ENCODE peak calls at places on chromosomes 5 and 9, in five cellular contexts. G is iPS DF 6.9, W is fibroblast of lung, I is GM23248, Z is heart left ventricle. C is an unnamed sample.

GRCh38 chr5:8840237-8840636 is 705.6 kb downstream of the SEMA5A start:
- DNase-seq in Z (no peak), G (no peak), I (no peak), W (no peak), C (no peak)

GRCh38 chr9:12819436-12820185 is 44.8 kb downstream of the LURAP1L start:
- DNase-seq in I (peak; percentile 34), G (peak; percentile 20), Z (no peak), W (no peak), C (peak; percentile 56)

GRCh38 chr5:137231535-137231934 is 267.6 kb downstream of the SPOCK1 start:
- DNase-seq in W (no peak), Z (no peak), G (no peak), I (peak; percentile 31), C (peak; percentile 33)

GRCh38 chr5:87268970-87269377 is 1.3 kb downstream of the RASA1 start:
- DNase-seq in I (peak; percentile 23), W (no peak), G (no peak), Z (no peak), C (no peak)

GRCh38 chr5:15575566-15576195 is 75.7 kb downstream of the FBXL7 start:
- DNase-seq in Z (no peak), G (no peak), W (peak; percentile 82), I (peak; percentile 36), C (no peak)

GRCh38 chr9:126621919-126622735 is 8.4 kb downstream of the LMX1B start:
- DNase-seq in I (no peak), G (no peak), W (no peak), Z (no peak), C (no peak)

GRCh38 chr5:51495672-51496071 is 112.4 kb downstream of the ISL1 start:
- DNase-seq in I (peak; percentile 19), G (no peak), Z (no peak), W (peak; percentile 14), C (no peak)

GRCh38 chr5:76169536-76169935 is 86.4 kb downstream of the SV2C start:
- DNase-seq in G (no peak), Z (no peak), W (no peak), I (no peak), C (no peak)

GRCh38 chr5:157351386-157352089 is 85.6 kb downstream of the CYFIP2 start:
- DNase-seq in W (no peak), Z (no peak), G (no peak), I (no peak), C (no peak)

GRCh38 chr5:71839049-71839834 is 120.2 kb downstream of the CARTPT start:
- DNase-seq in W (no peak), G (no peak), Z (no peak), I (no peak), C (no peak)

DNA sequence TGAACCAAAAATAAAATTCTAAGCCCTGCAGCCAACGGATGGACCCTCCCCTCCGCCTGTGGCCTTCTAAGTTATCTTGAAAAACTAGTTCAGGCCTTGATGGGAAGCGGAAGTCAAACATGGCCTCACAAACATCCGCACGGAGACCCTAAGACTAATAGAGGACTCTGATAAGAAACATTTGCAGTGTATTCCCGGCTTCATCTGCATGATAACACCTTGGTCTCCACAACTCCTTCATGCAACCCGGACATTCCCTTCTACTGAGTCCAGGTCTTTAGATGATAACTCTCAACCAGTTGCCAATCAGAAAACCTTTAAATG is 770 bp upstream of the DAP start:
- DNase-seq in I (no peak), W (peak; percentile 37), Z (no peak), G (no peak), C (no peak)
- H3K4me3 ChIP-seq in I (peak overlapping the region; percentile 73), W (peak overlapping the region; percentile 41), Z (peak overlapping the region; percentile 86), G (peak overlapping the region; percentile 59), C (peak overlapping the region; percentile 64)

GRCh38 chr5:1875481-1875842 is 7.3 kb downstream of the IRX4 start:
- DNase-seq in Z (no peak), W (no peak), I (no peak), G (no peak), C (no peak)
- H3K27me3 ChIP-seq in Z (peaks cover 25% of the 10 kb centered on the region), W (peaks cover 62% of the 10 kb centered on the region), I (peaks cover 65% of the 10 kb centered on the region), G (peaks cover 68% of the 10 kb centered on the region), C (peaks cover 14% of the 10 kb centered on the region)

GRCh38 chr5:43296835-43297234 is 16.4 kb downstream of the HMGCS1 start:
- DNase-seq in Z (no peak), I (no peak), G (no peak), W (no peak), C (no peak)

GRCh38 chr5:43301653-43302091 is 11.5 kb downstream of the HMGCS1 start:
- DNase-seq in W (peak; percentile 47), Z (no peak), G (no peak), I (no peak), C (no peak)

GRCh38 chr5:43298459-43298858 is 14.8 kb downstream of the HMGCS1 start:
- DNase-seq in Z (no peak), G (no peak), W (no peak), I (no peak), C (no peak)

GRCh38 chr5:43303242-43303641 is 10.0 kb downstream of the HMGCS1 start:
- DNase-seq in Z (no peak), G (no peak), W (no peak), I (no peak), C (no peak)

GRCh38 chr5:43300112-43300511 is 13.1 kb downstream of the HMGCS1 start:
- DNase-seq in W (no peak), I (no peak), Z (no peak), G (no peak), C (no peak)
- H3K36me3 ChIP-seq in W (peaks cover 7% of the 10 kb centered on the region), I (peaks cover 30% of the 10 kb centered on the region), Z (peaks cover 52% of the 10 kb centered on the region), G (peaks cover 12% of the 10 kb centered on the region), C (peaks cover 34% of the 10 kb centered on the region)

DNA sequence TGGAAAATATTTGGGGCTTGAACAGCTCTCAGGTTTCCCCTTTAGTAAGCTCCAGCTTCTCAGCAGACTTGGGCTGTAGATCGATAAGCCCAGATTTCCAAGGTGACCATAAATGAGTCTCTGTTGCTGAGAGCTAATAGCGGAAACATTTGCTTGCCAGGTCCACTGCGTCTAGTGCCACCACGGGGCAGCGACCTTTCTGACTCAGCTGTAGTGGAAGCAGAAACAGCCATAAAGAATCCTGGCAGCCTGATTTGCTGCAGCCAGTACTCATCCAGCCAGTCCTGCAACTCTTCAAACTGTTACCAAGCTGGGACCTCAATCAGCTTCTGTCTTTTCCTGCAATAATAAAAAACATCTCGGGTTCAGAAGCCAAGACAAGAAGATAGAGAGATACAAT is 241.7 kb downstream of the DOCK8 start:
- DNase-seq in G (no peak), Z (no peak), I (no peak), W (no peak), C (peak; percentile 11)
- H3K4me3 ChIP-seq in G (no peak overlapping the region), Z (no peak overlapping the region), I (no peak overlapping the region), W (no peak overlapping the region), C (no peak overlapping the region)

GRCh38 chr5:176680226-176680563 is 32.9 kb downstream of the TSPAN17 start:
- DNase-seq in G (no peak), Z (no peak), I (peak; percentile 14), W (no peak), C (no peak)

GRCh38 chr5:176677209-176677931 is 30.1 kb downstream of the TSPAN17 start:
- DNase-seq in G (no peak), I (no peak), Z (peak; percentile 64), W (no peak), C (no peak)

GRCh38 chr5:176678584-176678983 is 31.3 kb downstream of the TSPAN17 start:
- DNase-seq in I (no peak), G (no peak), Z (no peak), W (no peak), C (no peak)

GRCh38 chr5:176682016-176682531 is 34.8 kb downstream of the TSPAN17 start:
- DNase-seq in I (no peak), W (no peak), Z (no peak), G (no peak), C (no peak)

GRCh38 chr5:176679365-176680225 is 32.3 kb downstream of the TSPAN17 start:
- DNase-seq in G (no peak), W (no peak), I (peak; percentile 19), Z (no peak), C (no peak)
- H3K27me3 ChIP-seq in G (peaks cover 4% of the 10 kb centered on the region), W (peaks cover 34% of the 10 kb centered on the region), I (peaks cover 44% of the 10 kb centered on the region), Z (peaks cover 17% of the 10 kb centered on the region), C (peaks cover 24% of the 10 kb centered on the region)

DNA sequence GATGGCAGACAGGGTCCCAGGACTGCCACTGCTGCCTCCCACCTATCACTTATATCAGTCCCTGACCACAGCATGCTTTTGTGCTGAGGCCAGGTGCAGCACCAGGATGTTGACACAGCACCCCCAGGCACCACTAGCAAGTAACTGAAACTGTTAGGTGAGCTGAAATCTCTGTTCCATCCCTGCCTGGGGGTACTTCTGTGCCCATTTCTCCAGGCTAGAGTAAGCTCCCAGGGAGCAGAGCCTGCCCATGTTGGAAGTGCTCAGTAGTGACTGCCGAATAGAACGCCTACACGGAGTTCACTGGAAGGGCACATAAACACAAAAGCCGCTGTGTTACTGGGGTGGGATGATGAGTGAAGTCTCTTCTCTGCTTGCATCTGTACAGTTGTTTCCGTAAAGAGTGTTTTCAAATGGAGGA is 42.9 kb downstream of the POLR1E start:
- DNase-seq in W (peak; percentile 27), Z (no peak), G (no peak), I (no peak), C (no peak)
- H3K36me3 ChIP-seq in W (no peaks in the 10 kb centered on the region), Z (peaks cover 68% of the 10 kb centered on the region), G (peaks cover 6% of the 10 kb centered on the region), I (peaks cover 9% of the 10 kb centered on the region), C (no peaks in the 10 kb centered on the region)

DNA sequence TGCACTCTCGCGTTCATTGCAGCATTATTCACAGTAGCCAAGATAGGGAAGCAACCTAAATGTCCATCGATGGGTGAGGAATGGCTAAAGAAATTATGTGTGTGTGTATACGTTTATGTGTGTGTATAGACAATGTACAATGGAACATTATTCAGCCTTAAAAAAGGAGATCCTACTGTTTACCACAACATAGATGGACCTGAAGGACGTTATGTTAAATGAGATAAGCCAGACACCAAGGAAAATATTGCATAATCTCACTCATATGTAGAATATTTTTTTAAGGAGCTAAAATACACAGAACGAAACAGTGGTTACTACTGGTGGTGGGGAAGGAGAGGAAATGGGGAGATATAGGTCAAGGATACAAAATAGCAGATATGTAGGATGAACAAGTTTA is 2.4 kb downstream of the KIF2A start:
- DNase-seq in W (no peak), Z (no peak), G (no peak), I (no peak), C (no peak)
- H3K4me3 ChIP-seq in W (no peak overlapping the region), Z (no peak overlapping the region), G (no peak overlapping the region), I (no peak overlapping the region), C (no peak overlapping the region)

DNA sequence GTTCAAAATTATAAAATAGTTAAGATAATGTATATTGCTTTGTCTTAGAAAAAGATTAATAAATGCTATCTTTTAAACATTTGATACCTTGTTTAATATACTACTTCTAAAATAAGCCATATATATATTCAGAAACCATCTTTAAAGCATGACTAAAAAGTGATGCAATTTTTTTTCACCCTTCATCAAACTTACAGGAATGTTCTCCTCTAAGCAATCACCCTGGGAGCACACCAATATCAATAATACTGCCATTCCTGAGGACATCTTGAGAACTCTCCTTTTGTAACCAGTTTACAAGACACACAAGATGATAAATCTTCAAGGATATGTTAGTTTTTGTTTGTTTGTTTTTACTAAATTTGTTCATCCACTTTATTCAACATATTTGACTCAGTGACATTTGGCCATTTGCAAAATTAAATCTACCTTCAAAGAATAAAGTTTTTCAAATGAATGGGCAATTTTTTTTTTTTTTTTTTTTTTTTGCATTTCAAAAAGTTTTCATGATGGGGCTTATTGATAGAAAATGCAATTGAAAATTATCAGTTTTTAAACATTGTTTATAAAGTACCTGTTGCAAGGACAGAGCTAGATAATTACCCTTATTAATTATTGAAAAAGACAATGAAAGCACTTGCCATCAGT is 17.2 kb downstream of the FOXD1 start:
- DNase-seq in I (peak; percentile 30), W (no peak), Z (no peak), G (no peak), C (no peak)
- H3K27me3 ChIP-seq in I (no peaks in the 10 kb centered on the region), W (peaks cover 6% of the 10 kb centered on the region), Z (peaks cover 30% of the 10 kb centered on the region), G (peaks cover 21% of the 10 kb centered on the region), C (no peaks in the 10 kb centered on the region)

C was measured in MG63.